ENCODE peak calls at places on chromosome X, in eight cellular contexts. A is HCT116, G is HL-60, Q is A549, L is GM12878, F is GM23338, C is HepG2, W is SK-N-SH. H is an unnamed sample.
A peak's percentile ranks its signal among the peaks of the same experiment; 100 is the strongest.

GRCh38 chrX:137052641-137053235 is 18.9 kb upstream of the GPR101 start:
- DNase-seq in A (no peak), G (no peak), Q (no peak), L (no peak), F (peak; percentile 15), C (no peak), W (peak; percentile 35), H (no peak)

GRCh38 chrX:17944833-17945497 is 83.9 kb upstream of the RAI2 start:
- DNase-seq in A (no peak), G (no peak), Q (peak; percentile 7), L (no peak), F (peak; percentile 57), C (peak; percentile 7), W (peak; percentile 15), H (peak; percentile 10)

GRCh38 chrX:138845791-138846190 is 134.3 kb upstream of the FGF13 start:
- DNase-seq in A (no peak), G (no peak), Q (no peak), L (no peak), F (no peak), C (no peak), W (no peak), H (no peak)

GRCh38 chrX:151722241-151722846 is 6.5 kb downstream of the FATE1 start:
- DNase-seq in A (peak; percentile 2), G (no peak), Q (peak; percentile 12), L (no peak), F (peak; percentile 72), C (peak; percentile 7), W (peak; percentile 58), H (no peak)

GRCh38 chrX:47218920-47219815 is 687 bp downstream of the CDK16 start:
- DNase-seq in A (no peak), G (no peak), Q (peak; percentile 29), L (no peak), F (peak; percentile 48), C (no peak), W (peak; percentile 71), H (no peak)

GRCh38 chrX:68708503-68709290 is 61.2 kb downstream of the STARD8 start:
- DNase-seq in A (no peak), G (no peak), Q (no peak), L (no peak), F (peak; percentile 76), C (no peak), W (no peak), H (no peak)

GRCh38 chrX:87896057-87896456 is 378.5 kb downstream of the KLHL4 start:
- DNase-seq in A (no peak), G (no peak), Q (no peak), L (no peak), F (no peak), C (no peak), W (no peak), H (no peak)

GRCh38 chrX:34880656-34881055 is 61.9 kb upstream of the FAM47B start:
- DNase-seq in A (no peak), G (no peak), Q (no peak), L (no peak), F (no peak), C (no peak), W (no peak), H (no peak)

GRCh38 chrX:71098951-71099506 is 3.4 kb downstream of the FOXO4 start:
- DNase-seq in A (no peak), G (no peak), Q (no peak), L (no peak), F (peak; percentile 62), C (no peak), W (no peak), H (no peak)

GRCh38 chrX:151697537-151697936 is 2.3 kb downstream of the PRRG3 start:
- DNase-seq in A (no peak), G (no peak), Q (no peak), L (no peak), F (no peak), C (no peak), W (no peak), H (no peak)

GRCh38 chrX:55135171-55135570 is 46.4 kb downstream of the PAGE2 start:
- DNase-seq in A (peak; percentile 2), G (no peak), Q (peak; percentile 45), L (no peak), F (peak; percentile 20), C (peak; percentile 39), W (peak; percentile 41), H (peak; percentile 24)

GRCh38 chrX:78037881-78038280 is 66.2 kb upstream of the PGK1 start:
- DNase-seq in A (no peak), G (no peak), Q (no peak), L (no peak), F (no peak), C (no peak), W (no peak), H (no peak)

DNA sequence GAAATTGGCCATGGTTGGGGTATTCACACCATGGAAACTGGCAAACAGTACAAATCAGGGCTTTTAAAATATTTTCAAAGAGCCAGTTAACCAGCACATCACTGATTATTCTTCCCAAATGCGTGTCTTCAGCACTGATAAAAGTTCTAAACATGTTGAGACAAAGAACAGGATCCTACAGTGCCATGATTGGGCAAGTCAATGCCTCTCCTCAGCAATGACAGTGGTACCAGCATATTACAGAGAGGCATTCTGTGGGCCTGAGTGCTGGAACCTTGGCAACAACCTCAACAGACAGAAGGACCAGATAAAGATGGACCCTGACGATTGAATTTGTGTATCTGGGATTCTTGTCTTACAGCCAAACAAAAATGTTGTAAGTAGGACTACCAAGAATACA is 108.9 kb downstream of the EFHC2 start:
- DNase-seq in A (no peak), G (no peak), Q (no peak), L (no peak), F (no peak), C (no peak), W (no peak), H (no peak)
- H3K4me3 ChIP-seq in A (no peak overlapping the region), G (no peak overlapping the region), Q (no peak overlapping the region), L (no peak overlapping the region), F (no peak overlapping the region), C (no peak overlapping the region), W (no peak overlapping the region), H (no peak overlapping the region)

DNA sequence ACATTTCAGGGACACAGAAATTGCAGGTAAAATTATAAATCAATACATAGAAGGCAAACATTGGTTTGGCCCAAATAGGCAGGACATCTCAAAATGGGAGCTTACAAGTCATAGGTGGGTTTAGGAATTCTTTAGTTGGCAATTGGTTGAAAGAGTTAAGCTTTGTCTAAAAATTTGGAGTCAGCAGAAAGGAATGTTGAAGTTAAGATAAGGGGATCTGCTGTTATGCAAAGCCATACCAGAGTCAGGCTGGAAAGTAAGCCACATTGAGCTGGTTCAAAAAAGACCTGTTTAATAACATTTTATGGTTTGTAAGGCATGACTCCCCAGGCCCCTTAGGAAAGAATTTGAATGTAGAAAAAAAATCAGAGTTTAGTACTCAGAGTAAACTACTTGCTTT is 92.6 kb downstream of the IL13RA2 start:
- DNase-seq in A (no peak), G (no peak), Q (no peak), L (no peak), F (peak; percentile 28), C (no peak), W (no peak), H (no peak)
- TF ChIP-seq REST in A (no peak), G (no peak), Q (no peak), L (no peak), F (no peak), C (no peak), W (no peak), H (no peak)

DNA sequence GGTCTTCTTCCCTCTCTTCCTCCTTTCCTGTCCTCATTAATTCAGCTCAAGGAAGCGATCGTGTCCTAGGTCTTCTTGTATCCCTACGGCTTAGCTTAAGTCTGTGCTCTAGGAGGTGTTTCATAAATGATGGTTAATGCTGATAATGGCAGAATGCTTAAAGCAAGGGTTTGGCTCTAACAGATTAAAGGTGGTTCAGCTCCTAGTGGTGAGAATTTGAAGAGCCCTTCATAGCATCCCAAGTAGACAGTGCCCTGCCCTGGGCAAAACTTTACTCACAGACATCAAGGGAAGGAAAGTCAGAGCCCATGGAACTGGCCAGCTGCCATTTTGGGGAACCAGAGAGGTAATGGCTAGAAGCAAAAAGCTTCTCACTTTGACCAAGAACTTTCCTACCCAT is 47.0 kb upstream of the PGRMC1 start:
- DNase-seq in A (no peak), G (no peak), Q (no peak), L (no peak), F (peak; percentile 16), C (no peak), W (no peak), H (no peak)
- TF ChIP-seq CTCF in A (peak; percentile 23), G (no peak), Q (no peak), L (no peak), F (no peak), C (no peak), W (peak; percentile 14), H (no peak)

GRCh38 chrX:131831185-131831520 is 191.9 kb upstream of the STK26 start:
- DNase-seq in A (no peak), G (no peak), Q (no peak), L (no peak), F (no peak), C (no peak), W (no peak), H (no peak)
- H3K4me3 ChIP-seq in A (peak overlapping the region; percentile 55), G (peak overlapping the region; percentile 49), Q (no peak overlapping the region), L (peak overlapping the region; percentile 45), F (peak overlapping the region; percentile 74), C (peak overlapping the region; percentile 47), W (peak overlapping the region; percentile 35), H (no peak overlapping the region)

GRCh38 chrX:149513713-149514427 is 8.8 kb upstream of the IDS start:
- DNase-seq in A (no peak), G (no peak), Q (no peak), L (no peak), F (no peak), C (no peak), W (no peak), H (no peak)
- TF ChIP-seq REST in A (no peak), G (no peak), Q (no peak), L (no peak), F (no peak), C (no peak), W (no peak), H (no peak)